ENCODE peak calls at places on chromosomes 2 and 18, in ten cellular contexts. I is AG04450; V is neural crest cell; E is NCI-H774; W is activated naive CD4-positive, alpha-beta T cell treated with anti-CD3 and anti-CD28 coated beads for 36 hours; A is activated T-cell treated with anti-CD3 and anti-CD28 coated beads, Interleukin-2, amount 50 U/mL, for 1 hour; O is stimulated activated CD4-positive, alpha-beta T cell treated with anti-CD3 and anti-CD28 coated beads, Interleukin-2, amount 100 ng/mL, for 48 hours; Z is small intestine; N is choroid plexus epithelial cell; K is NCI-H446 treated with DMSO at 0.1 percent for 48 hours. D is an unnamed sample.

GRCh38 chr2:165889761-165890242 is 63.8 kb downstream of the TTC21B start:
- DNase-seq in I (no peak), V (no peak), E (no peak), W (no peak), A (no peak), O (no peak), Z (no peak), N (no peak), K (no peak), D (no peak)

GRCh38 chr2:67706082-67706481 is 308.9 kb downstream of the ETAA1 start:
- DNase-seq in I (no peak), V (no peak), E (no peak), W (no peak), A (no peak), O (no peak), Z (no peak), N (no peak), K (no peak), D (no peak)

GRCh38 chr2:36441816-36442215 is 86.2 kb downstream of the CRIM1 start:
- DNase-seq in I (no peak), V (no peak), E (peak), W (no peak), A (no peak), O (no peak), Z (no peak), N (no peak), K (peak), D (no peak)

GRCh38 chr18:71995895-71996443 is 548.2 kb downstream of the CBLN2 start:
- DNase-seq in I (no peak), V (no peak), E (no peak), W (no peak), A (no peak), O (no peak), Z (no peak), N (no peak), K (no peak), D (no peak)

GRCh38 chr18:8319798-8320477 is 289.3 kb upstream of the RAB12 start:
- DNase-seq in I (peak), V (no peak), E (no peak), W (no peak), A (no peak), O (no peak), Z (no peak), N (no peak), K (no peak), D (no peak)

GRCh38 chr2:183244300-183244849 is 120.1 kb downstream of the NUP35 start:
- DNase-seq in I (no peak), V (no peak), E (peak), W (no peak), A (no peak), O (no peak), Z (no peak), N (peak), K (peak), D (peak)

GRCh38 chr2:44170337-44170736 is 1.7 kb downstream of the PPM1B start:
- DNase-seq in I (no peak), V (no peak), E (no peak), W (no peak), A (no peak), O (no peak), Z (peak), N (peak), K (no peak), D (no peak)

GRCh38 chr2:187422277-187422676 is 25.8 kb downstream of the CALCRL start:
- DNase-seq in I (no peak), V (no peak), E (no peak), W (no peak), A (no peak), O (no peak), Z (no peak), N (peak), K (peak), D (no peak)

GRCh38 chr18:62717059-62717849 is 1.9 kb downstream of the PHLPP1 start:
- DNase-seq in I (no peak), V (no peak), E (peak), W (peak), A (peak), O (peak), Z (peak), N (peak), K (no peak), D (no peak)

GRCh38 chr18:36602620-36603019 is 226.2 kb downstream of the TPGS2 start:
- DNase-seq in I (no peak), V (no peak), E (no peak), W (no peak), A (no peak), O (no peak), Z (no peak), N (no peak), K (no peak), D (no peak)

GRCh38 chr2:238424313-238424700 is 2.4 kb upstream of the ASB1 start:
- DNase-seq in I (no peak), V (no peak), E (no peak), W (no peak), A (no peak), O (no peak), Z (no peak), N (peak), K (no peak), D (no peak)

GRCh38 chr18:11871501-11871900 is 20.3 kb downstream of the CHMP1B start:
- DNase-seq in I (no peak), V (no peak), E (no peak), W (no peak), A (no peak), O (no peak), Z (peak), N (no peak), K (no peak), D (no peak)

GRCh38 chr2:209277444-209277843 is 146.4 kb upstream of the MAP2 start:
- DNase-seq in I (no peak), V (no peak), E (no peak), W (no peak), A (no peak), O (no peak), Z (no peak), N (no peak), K (no peak), D (no peak)

GRCh38 chr18:3305354-3305762 is 43.4 kb downstream of the MYL12B start:
- DNase-seq in I (peak), V (no peak), E (no peak), W (peak), A (no peak), O (peak), Z (peak), N (peak), K (no peak), D (no peak)

GRCh38 chr2:111157071-111157661 is 36.5 kb downstream of the BCL2L11 start:
- DNase-seq in I (no peak), V (no peak), E (peak), W (no peak), A (no peak), O (no peak), Z (no peak), N (no peak), K (no peak), D (no peak)

GRCh38 chr2:199850718-199851498 is at the start of gene FTCDNL1:
- DNase-seq in I (no peak), V (peak), E (peak), W (peak), A (peak), O (peak), Z (peak), N (peak), K (peak), D (peak)

GRCh38 chr18:55488473-55488872 is 99.5 kb downstream of the TCF4 start:
- DNase-seq in I (no peak), V (no peak), E (peak), W (no peak), A (no peak), O (no peak), Z (no peak), N (no peak), K (no peak), D (no peak)

GRCh38 chr2:42513252-42513918 is 19.6 kb upstream of the KCNG3 start:
- DNase-seq in I (peak), V (peak), E (no peak), W (peak), A (no peak), O (peak), Z (peak), N (peak), K (no peak), D (no peak)

GRCh38 chr2:207223051-207223450 is 57.3 kb upstream of the KLF7 start:
- DNase-seq in I (peak), V (no peak), E (no peak), W (peak), A (no peak), O (no peak), Z (no peak), N (peak), K (no peak), D (no peak)

GRCh38 chr2:145777297-145777696 is 1257.4 kb upstream of the ZEB2 start:
- DNase-seq in I (no peak), V (no peak), E (no peak), W (no peak), A (no peak), O (no peak), Z (no peak), N (peak), K (no peak), D (no peak)

GRCh38 chr2:132581917-132582316 is 88.1 kb downstream of the LYPD1 start:
- DNase-seq in I (no peak), V (no peak), E (peak), W (no peak), A (no peak), O (no peak), Z (peak), N (no peak), K (no peak), D (peak)